ENCODE peak calls at places on chromosomes 11 and 22, in four cellular contexts. One of them, this sample, is unnamed.

GRCh38 chr22:27238935-27239510 is 562.5 kb downstream of the MN1 start:
- DNase-seq in activated CD4-positive, alpha-beta T cell treated with anti-CD3 and anti-CD28 coated beads, Interleukin-2, amount 50 U/mL, for 24 hours: no peak
- DNase-seq in AG10803: peak
- DNase-seq in iPS-NIHi11: peak
- DNase-seq in this sample: no peak

GRCh38 chr11:11993814-11994213 is 14.6 kb downstream of the DKK3 start:
- DNase-seq in activated CD4-positive, alpha-beta T cell treated with anti-CD3 and anti-CD28 coated beads, Interleukin-2, amount 50 U/mL, for 24 hours: no peak
- DNase-seq in AG10803: peak
- DNase-seq in iPS-NIHi11: no peak
- DNase-seq in this sample: no peak

GRCh38 chr11:19952101-19952605 is 208.1 kb downstream of the DBX1 start:
- DNase-seq in activated CD4-positive, alpha-beta T cell treated with anti-CD3 and anti-CD28 coated beads, Interleukin-2, amount 50 U/mL, for 24 hours: no peak
- DNase-seq in AG10803: no peak
- DNase-seq in iPS-NIHi11: no peak
- DNase-seq in this sample: no peak

GRCh38 chr22:29139965-29140782 is 65.5 kb upstream of the EMID1 start:
- DNase-seq in activated CD4-positive, alpha-beta T cell treated with anti-CD3 and anti-CD28 coated beads, Interleukin-2, amount 50 U/mL, for 24 hours: no peak
- DNase-seq in AG10803: peak
- DNase-seq in iPS-NIHi11: no peak
- DNase-seq in this sample: no peak

GRCh38 chr22:41532908-41533825 is 11.1 kb downstream of the POLR3H start:
- DNase-seq in activated CD4-positive, alpha-beta T cell treated with anti-CD3 and anti-CD28 coated beads, Interleukin-2, amount 50 U/mL, for 24 hours: peak
- DNase-seq in AG10803: peak
- DNase-seq in iPS-NIHi11: peak
- DNase-seq in this sample: peak

GRCh38 chr11:2768471-2769408 is 68.9 kb upstream of the KCNQ1OT1 start:
- DNase-seq in activated CD4-positive, alpha-beta T cell treated with anti-CD3 and anti-CD28 coated beads, Interleukin-2, amount 50 U/mL, for 24 hours: no peak
- DNase-seq in AG10803: peak
- DNase-seq in iPS-NIHi11: no peak
- DNase-seq in this sample: peak

GRCh38 chr22:43890901-43891331 is 897 bp downstream of the PNPLA5 start:
- DNase-seq in activated CD4-positive, alpha-beta T cell treated with anti-CD3 and anti-CD28 coated beads, Interleukin-2, amount 50 U/mL, for 24 hours: no peak
- DNase-seq in AG10803: no peak
- DNase-seq in iPS-NIHi11: no peak
- DNase-seq in this sample: no peak

GRCh38 chr11:92569717-92570116 is 345.1 kb downstream of the FAT3 start:
- DNase-seq in activated CD4-positive, alpha-beta T cell treated with anti-CD3 and anti-CD28 coated beads, Interleukin-2, amount 50 U/mL, for 24 hours: no peak
- DNase-seq in AG10803: no peak
- DNase-seq in iPS-NIHi11: no peak
- DNase-seq in this sample: no peak

GRCh38 chr22:45893516-45893915 is 83.4 kb downstream of the WNT7B start:
- DNase-seq in activated CD4-positive, alpha-beta T cell treated with anti-CD3 and anti-CD28 coated beads, Interleukin-2, amount 50 U/mL, for 24 hours: no peak
- DNase-seq in AG10803: no peak
- DNase-seq in iPS-NIHi11: no peak
- DNase-seq in this sample: peak

GRCh38 chr11:35688023-35688422 is 25.4 kb downstream of the TRIM44 start:
- DNase-seq in activated CD4-positive, alpha-beta T cell treated with anti-CD3 and anti-CD28 coated beads, Interleukin-2, amount 50 U/mL, for 24 hours: no peak
- DNase-seq in AG10803: peak
- DNase-seq in iPS-NIHi11: no peak
- DNase-seq in this sample: no peak

GRCh38 chr11:85133636-85134035 is 493.5 kb downstream of the DLG2 start:
- DNase-seq in activated CD4-positive, alpha-beta T cell treated with anti-CD3 and anti-CD28 coated beads, Interleukin-2, amount 50 U/mL, for 24 hours: no peak
- DNase-seq in AG10803: no peak
- DNase-seq in iPS-NIHi11: no peak
- DNase-seq in this sample: no peak

GRCh38 chr11:37142591-37142990 is 544.6 kb upstream of the RAG2 start:
- DNase-seq in activated CD4-positive, alpha-beta T cell treated with anti-CD3 and anti-CD28 coated beads, Interleukin-2, amount 50 U/mL, for 24 hours: no peak
- DNase-seq in AG10803: no peak
- DNase-seq in iPS-NIHi11: no peak
- DNase-seq in this sample: no peak

GRCh38 chr11:9313648-9314290 is 624 bp downstream of the TMEM41B start:
- DNase-seq in activated CD4-positive, alpha-beta T cell treated with anti-CD3 and anti-CD28 coated beads, Interleukin-2, amount 50 U/mL, for 24 hours: peak
- DNase-seq in AG10803: peak
- DNase-seq in iPS-NIHi11: no peak
- DNase-seq in this sample: no peak

GRCh38 chr11:34223021-34223813 is 117.8 kb downstream of the NAT10 start:
- DNase-seq in activated CD4-positive, alpha-beta T cell treated with anti-CD3 and anti-CD28 coated beads, Interleukin-2, amount 50 U/mL, for 24 hours: no peak
- DNase-seq in AG10803: peak
- DNase-seq in iPS-NIHi11: no peak
- DNase-seq in this sample: no peak

GRCh38 chr11:789951-790350 is at the start of gene CEND1:
- DNase-seq in activated CD4-positive, alpha-beta T cell treated with anti-CD3 and anti-CD28 coated beads, Interleukin-2, amount 50 U/mL, for 24 hours: no peak
- DNase-seq in AG10803: peak
- DNase-seq in iPS-NIHi11: peak
- DNase-seq in this sample: peak

GRCh38 chr22:28029962-28030361 is 110.9 kb upstream of the PITPNB start:
- DNase-seq in activated CD4-positive, alpha-beta T cell treated with anti-CD3 and anti-CD28 coated beads, Interleukin-2, amount 50 U/mL, for 24 hours: no peak
- DNase-seq in AG10803: no peak
- DNase-seq in iPS-NIHi11: no peak
- DNase-seq in this sample: no peak

GRCh38 chr11:126443120-126443519 is 87.6 kb downstream of the ST3GAL4 start:
- DNase-seq in activated CD4-positive, alpha-beta T cell treated with anti-CD3 and anti-CD28 coated beads, Interleukin-2, amount 50 U/mL, for 24 hours: no peak
- DNase-seq in AG10803: no peak
- DNase-seq in iPS-NIHi11: no peak
- DNase-seq in this sample: peak

GRCh38 chr11:66904561-66904960 is 47.7 kb downstream of the LRFN4 start:
- DNase-seq in activated CD4-positive, alpha-beta T cell treated with anti-CD3 and anti-CD28 coated beads, Interleukin-2, amount 50 U/mL, for 24 hours: no peak
- DNase-seq in AG10803: no peak
- DNase-seq in iPS-NIHi11: no peak
- DNase-seq in this sample: no peak

GRCh38 chr11:336666-337002 is 16.0 kb upstream of the IFITM3 start:
- DNase-seq in activated CD4-positive, alpha-beta T cell treated with anti-CD3 and anti-CD28 coated beads, Interleukin-2, amount 50 U/mL, for 24 hours: no peak
- DNase-seq in AG10803: no peak
- DNase-seq in iPS-NIHi11: no peak
- DNase-seq in this sample: no peak

GRCh38 chr11:113505541-113506375 is 30.6 kb upstream of the DRD2 start:
- DNase-seq in activated CD4-positive, alpha-beta T cell treated with anti-CD3 and anti-CD28 coated beads, Interleukin-2, amount 50 U/mL, for 24 hours: no peak
- DNase-seq in AG10803: peak
- DNase-seq in iPS-NIHi11: no peak
- DNase-seq in this sample: no peak

This sample was measured in glutamatergic neuron.